ENCODE peak calls at places on chromosomes 16 and 17, in nine cellular contexts. I is transverse colon, C is GM23338, G is HCT116, Q is H1, S is SK-N-SH, K is stomach, Y is prostate gland, P is breast epithelium. H is an unnamed sample.

GRCh38 chr16:78177927-78178326 is 78.5 kb downstream of the WWOX start:
- DNase-seq in I (no peak), C (no peak), G (no peak), Q (no peak), S (peak), K (no peak), Y (no peak), P (no peak), H (no peak)

GRCh38 chr17:28643979-28644781 is 778 bp downstream of the BLTP2 start:
- DNase-seq in I (peak), C (peak), G (peak), Q (no peak), S (peak), K (peak), Y (peak), P (no peak), H (no peak)

GRCh38 chr17:40297511-40297910 is 9.8 kb downstream of the CDC6 start:
- DNase-seq in I (no peak), C (no peak), G (no peak), Q (no peak), S (no peak), K (no peak), Y (no peak), P (no peak), H (no peak)

GRCh38 chr17:2081564-2081963 is 26.7 kb downstream of the HIC1 start:
- DNase-seq in I (no peak), C (no peak), G (no peak), Q (no peak), S (no peak), K (no peak), Y (no peak), P (no peak), H (no peak)

GRCh38 chr16:81478876-81479496 is 34.4 kb downstream of the CMIP start:
- DNase-seq in I (peak), C (no peak), G (no peak), Q (no peak), S (no peak), K (peak), Y (peak), P (peak), H (no peak)

GRCh38 chr16:86291491-86291890 is 218.8 kb upstream of the FOXF1 start:
- DNase-seq in I (no peak), C (no peak), G (no peak), Q (no peak), S (no peak), K (no peak), Y (no peak), P (no peak), H (no peak)

GRCh38 chr17:77116371-77116860 is 24.4 kb upstream of the SEC14L1 start:
- DNase-seq in I (no peak), C (no peak), G (no peak), Q (no peak), S (no peak), K (peak), Y (peak), P (no peak), H (no peak)

GRCh38 chr16:89210165-89210903 is 7.2 kb upstream of the ZNF778 start:
- DNase-seq in I (no peak), C (no peak), G (no peak), Q (no peak), S (no peak), K (no peak), Y (no peak), P (no peak), H (no peak)

GRCh38 chr17:18070861-18071340 is 16.8 kb upstream of the DRG2 start:
- DNase-seq in I (no peak), C (peak), G (no peak), Q (no peak), S (no peak), K (no peak), Y (no peak), P (no peak), H (no peak)

GRCh38 chr16:81746566-81746965 is 32.5 kb upstream of the PLCG2 start:
- DNase-seq in I (no peak), C (no peak), G (no peak), Q (no peak), S (no peak), K (no peak), Y (no peak), P (no peak), H (no peak)

GRCh38 chr17:74453665-74454196 is 12.7 kb upstream of the CD300A start:
- DNase-seq in I (no peak), C (no peak), G (no peak), Q (no peak), S (peak), K (peak), Y (no peak), P (peak), H (no peak)

GRCh38 chr16:78895661-78896060 is 704.9 kb downstream of the MAF start:
- DNase-seq in I (no peak), C (no peak), G (no peak), Q (no peak), S (no peak), K (no peak), Y (no peak), P (no peak), H (no peak)

GRCh38 chr17:20072692-20072992 is 63.5 kb downstream of the SPECC1 start:
- DNase-seq in I (no peak), C (no peak), G (no peak), Q (no peak), S (no peak), K (no peak), Y (no peak), P (no peak), H (no peak)

GRCh38 chr16:2224183-2224486 is 744 bp downstream of the E4F1 start:
- DNase-seq in I (no peak), C (no peak), G (no peak), Q (no peak), S (no peak), K (no peak), Y (no peak), P (no peak), H (no peak)

GRCh38 chr16:6725634-6726331 is 606.9 kb upstream of the RBFOX1 start:
- DNase-seq in I (no peak), C (peak), G (no peak), Q (no peak), S (peak), K (no peak), Y (no peak), P (no peak), H (no peak)

GRCh38 chr17:2689411-2690164 is 22.0 kb downstream of the CLUH start:
- DNase-seq in I (no peak), C (no peak), G (no peak), Q (no peak), S (peak), K (no peak), Y (no peak), P (peak), H (no peak)

GRCh38 chr17:58052951-58053715 is 30.1 kb upstream of the DYNLL2 start:
- DNase-seq in I (no peak), C (no peak), G (no peak), Q (no peak), S (no peak), K (no peak), Y (no peak), P (no peak), H (no peak)

GRCh38 chr17:28404812-28405570 is 1.0 kb downstream of the SLC46A1 start:
- DNase-seq in I (no peak), C (peak), G (no peak), Q (no peak), S (peak), K (peak), Y (no peak), P (no peak), H (no peak)

GRCh38 chr16:30142672-30143346 is 19.8 kb upstream of the MAPK3 start:
- DNase-seq in I (no peak), C (peak), G (no peak), Q (no peak), S (no peak), K (no peak), Y (no peak), P (no peak), H (no peak)

GRCh38 chr17:46154151-46154816 is 38.9 kb downstream of the KANSL1 start:
- DNase-seq in I (no peak), C (no peak), G (no peak), Q (no peak), S (no peak), K (no peak), Y (no peak), P (no peak), H (no peak)

GRCh38 chr17:81541123-81541522 is 11.0 kb downstream of the FAAP100 start:
- DNase-seq in I (no peak), C (no peak), G (no peak), Q (no peak), S (no peak), K (no peak), Y (no peak), P (no peak), H (no peak)

GRCh38 chr16:31071861-31072260 is 2.2 kb downstream of the ZNF668 start:
- DNase-seq in I (no peak), C (no peak), G (no peak), Q (no peak), S (no peak), K (no peak), Y (no peak), P (no peak), H (no peak)

GRCh38 chr17:32302037-32302436 is 36.4 kb downstream of the RHBDL3 start:
- DNase-seq in I (no peak), C (no peak), G (no peak), Q (no peak), S (no peak), K (no peak), Y (no peak), P (no peak), H (no peak)

GRCh38 chr17:17456251-17456650 is 20.5 kb upstream of the MED9 start:
- DNase-seq in I (no peak), C (no peak), G (no peak), Q (no peak), S (no peak), K (no peak), Y (no peak), P (no peak), H (no peak)

GRCh38 chr17:31722251-31723056 is 136.6 kb downstream of the COPRS start:
- DNase-seq in I (no peak), C (no peak), G (no peak), Q (no peak), S (no peak), K (peak), Y (no peak), P (no peak), H (no peak)

GRCh38 chr17:35160354-35161201 is 13.0 kb downstream of the UNC45B start:
- DNase-seq in I (no peak), C (no peak), G (no peak), Q (no peak), S (no peak), K (no peak), Y (no peak), P (no peak), H (no peak)

GRCh38 chr17:19464033-19465026 is 53.3 kb downstream of the RNF112 start:
- DNase-seq in I (no peak), C (no peak), G (no peak), Q (no peak), S (no peak), K (peak), Y (no peak), P (no peak), H (no peak)

GRCh38 chr16:19690196-19690595 is 27.8 kb downstream of the KNOP1 start:
- DNase-seq in I (no peak), C (no peak), G (no peak), Q (no peak), S (no peak), K (no peak), Y (no peak), P (no peak), H (no peak)

GRCh38 chr17:31319253-31319661 is 2.2 kb downstream of the EVI2A start:
- DNase-seq in I (no peak), C (no peak), G (no peak), Q (no peak), S (no peak), K (no peak), Y (no peak), P (no peak), H (no peak)

GRCh38 chr17:19250421-19251141 is 13.4 kb downstream of the EPN2 start:
- DNase-seq in I (no peak), C (no peak), G (no peak), Q (no peak), S (peak), K (no peak), Y (peak), P (peak), H (no peak)

GRCh38 chr16:17379121-17379571 is 91.6 kb downstream of the XYLT1 start:
- DNase-seq in I (peak), C (no peak), G (no peak), Q (no peak), S (peak), K (no peak), Y (no peak), P (no peak), H (no peak)

GRCh38 chr17:74512624-74513084 is 18.6 kb downstream of the CD300LB start:
- DNase-seq in I (no peak), C (no peak), G (no peak), Q (no peak), S (no peak), K (peak), Y (no peak), P (no peak), H (no peak)

GRCh38 chr17:81119223-81120148 is 45.8 kb upstream of the PVALEF start:
- DNase-seq in I (peak), C (peak), G (peak), Q (peak), S (peak), K (peak), Y (peak), P (peak), H (peak)

GRCh38 chr17:46157443-46158107 is 35.7 kb downstream of the KANSL1 start:
- DNase-seq in I (no peak), C (no peak), G (no peak), Q (no peak), S (no peak), K (no peak), Y (no peak), P (no peak), H (no peak)

GRCh38 chr16:30904114-30904780 is 7.8 kb downstream of the CTF1 start:
- DNase-seq in I (no peak), C (no peak), G (no peak), Q (no peak), S (no peak), K (no peak), Y (no peak), P (no peak), H (no peak)

GRCh38 chr16:57422026-57422944 is 17.7 kb downstream of the CCL17 start:
- DNase-seq in I (peak), C (peak), G (no peak), Q (no peak), S (peak), K (peak), Y (peak), P (no peak), H (no peak)

GRCh38 chr17:78315355-78316114 is 44.3 kb downstream of the SOCS3 start:
- DNase-seq in I (peak), C (peak), G (peak), Q (peak), S (peak), K (peak), Y (peak), P (peak), H (peak)

GRCh38 chr16:30377812-30378235 is 3.2 kb downstream of the MYL11 start:
- DNase-seq in I (peak), C (peak), G (peak), Q (no peak), S (peak), K (peak), Y (peak), P (peak), H (no peak)

GRCh38 chr17:56891751-56892150 is 22.1 kb downstream of the TRIM25 start:
- DNase-seq in I (peak), C (peak), G (no peak), Q (no peak), S (peak), K (peak), Y (no peak), P (no peak), H (no peak)
- TF ChIP-seq POLR2AphosphoS5 in I (no peak), C (no peak), G (peak), Q (no peak), S (no peak), K (no peak), Y (no peak), P (no peak), H (no peak)

GRCh38 chr17:1047177-1047885 is 50.4 kb downstream of the TIMM22 start:
- DNase-seq in I (no peak), C (no peak), G (no peak), Q (no peak), S (no peak), K (no peak), Y (no peak), P (no peak), H (no peak)
- TF ChIP-seq POLR2AphosphoS5 in I (no peak), C (no peak), G (no peak), Q (no peak), S (no peak), K (no peak), Y (no peak), P (no peak), H (no peak)

GRCh38 chr17:33602981-33603380 is 309.9 kb upstream of the ASIC2 start:
- DNase-seq in I (no peak), C (peak), G (no peak), Q (no peak), S (peak), K (no peak), Y (no peak), P (no peak), H (no peak)
- TF ChIP-seq POLR2AphosphoS5 in I (no peak), C (no peak), G (no peak), Q (no peak), S (no peak), K (no peak), Y (no peak), P (no peak), H (no peak)

GRCh38 chr16:25257956-25258855 is 561 bp upstream of the ZKSCAN2 start:
- DNase-seq in I (peak), C (peak), G (peak), Q (peak), S (peak), K (peak), Y (peak), P (peak), H (peak)

GRCh38 chr16:25256821-25257503 is 683 bp downstream of the ZKSCAN2 start:
- DNase-seq in I (peak), C (peak), G (no peak), Q (no peak), S (peak), K (no peak), Y (peak), P (no peak), H (no peak)

GRCh38 chr16:25258856-25259179 is 1.2 kb upstream of the ZKSCAN2 start:
- DNase-seq in I (no peak), C (no peak), G (no peak), Q (no peak), S (no peak), K (no peak), Y (no peak), P (no peak), H (no peak)

GRCh38 chr16:25260416-25260815 is 2.8 kb upstream of the ZKSCAN2 start:
- DNase-seq in I (no peak), C (no peak), G (no peak), Q (no peak), S (no peak), K (no peak), Y (no peak), P (no peak), H (no peak)

DNA sequence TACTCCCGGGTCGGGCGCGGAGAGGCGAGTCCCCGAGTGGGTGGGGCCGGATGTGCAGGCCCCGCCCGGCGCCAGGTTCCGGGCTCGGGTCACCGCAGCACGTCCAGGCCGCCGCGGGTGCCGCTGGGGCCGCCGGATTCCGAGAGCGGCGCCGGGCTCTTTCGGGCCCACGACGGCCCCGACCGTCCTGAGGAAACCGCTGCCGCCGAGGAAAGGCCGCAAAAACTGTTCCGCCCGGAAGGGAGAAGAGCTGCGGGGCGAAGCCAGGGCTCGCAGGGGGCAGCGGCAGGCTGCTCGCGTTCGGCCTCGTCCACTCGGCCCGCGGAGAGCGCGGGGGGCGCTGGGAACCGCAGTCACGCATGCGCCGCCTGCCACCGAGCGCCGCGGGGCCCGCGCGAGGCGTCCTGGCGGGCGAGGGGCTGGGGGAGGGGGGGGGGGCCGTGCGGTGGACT is at the start of gene ZKSCAN2:
- DNase-seq in I (peak), C (peak), G (peak), Q (peak), S (peak), K (peak), Y (peak), P (peak), H (no peak)
- TF ChIP-seq POLR2AphosphoS5 in I (peak), C (peak), G (peak), Q (no peak), S (peak), K (peak), Y (no peak), P (peak), H (peak)

GRCh38 chr16:87359121-87359520 is 24.5 kb downstream of the FBXO31 start:
- DNase-seq in I (no peak), C (no peak), G (no peak), Q (no peak), S (no peak), K (no peak), Y (no peak), P (no peak), H (no peak)
- TF ChIP-seq POLR2AphosphoS5 in I (no peak), C (no peak), G (no peak), Q (no peak), S (no peak), K (no peak), Y (no peak), P (no peak), H (no peak)